ENCODE peak calls at places on chromosome 15, in eight cellular contexts. C is fibroblast of pulmonary artery, B is thyroid gland, K is left ventricle myocardium inferior, T is SJCRH30, H is foreskin fibroblast, R is fibroblast of mammary gland, Q is ovary. S is an unnamed sample.

GRCh38 chr15:28106294-28107110 is 7.4 kb upstream of the OCA2 start:
- DNase-seq in C (no peak), B (peak; percentile 42), K (no peak), T (no peak), H (no peak), R (no peak), Q (no peak), S (no peak)

GRCh38 chr15:65087411-65087810 is 10.9 kb downstream of the KBTBD13 start:
- DNase-seq in C (no peak), B (peak; percentile 87), K (no peak), T (no peak), H (no peak), R (no peak), Q (no peak), S (no peak)

GRCh38 chr15:44501768-44502366 is 35.1 kb upstream of the EIF3J start:
- DNase-seq in C (peak; percentile 67), B (no peak), K (no peak), T (no peak), H (peak; percentile 20), R (peak; percentile 65), Q (no peak), S (no peak)

GRCh38 chr15:39756806-39757522 is 25.7 kb downstream of the FSIP1 start:
- DNase-seq in C (peak; percentile 86), B (no peak), K (no peak), T (peak; percentile 27), H (no peak), R (peak; percentile 77), Q (no peak), S (no peak)

GRCh38 chr15:101528917-101529299 is 39.4 kb upstream of the PCSK6 start:
- DNase-seq in C (no peak), B (no peak), K (no peak), T (no peak), H (no peak), R (no peak), Q (no peak), S (no peak)

GRCh38 chr15:28931828-28932227 is 46.1 kb downstream of the APBA2 start:
- DNase-seq in C (no peak), B (no peak), K (no peak), T (no peak), H (no peak), R (no peak), Q (no peak), S (no peak)

GRCh38 chr15:42688301-42688700 is 48.6 kb downstream of the CDAN1 start:
- DNase-seq in C (no peak), B (no peak), K (no peak), T (no peak), H (no peak), R (no peak), Q (no peak), S (no peak)

GRCh38 chr15:56804908-56805307 is 71.6 kb upstream of the ZNF280D start:
- DNase-seq in C (peak; percentile 51), B (no peak), K (no peak), T (no peak), H (no peak), R (peak; percentile 51), Q (no peak), S (no peak)

GRCh38 chr15:25450163-25450562 is 11.3 kb upstream of the UBE3A start:
- DNase-seq in C (no peak), B (no peak), K (no peak), T (no peak), H (no peak), R (no peak), Q (no peak), S (no peak)

GRCh38 chr15:33089878-33090757 is 104.4 kb downstream of the FMN1 start:
- DNase-seq in C (peak; percentile 67), B (peak; percentile 10), K (no peak), T (peak; percentile 83), H (peak; percentile 88), R (peak; percentile 76), Q (no peak), S (no peak)

GRCh38 chr15:57549935-57550334 is 41.8 kb upstream of the MYZAP start:
- DNase-seq in C (no peak), B (peak; percentile 68), K (no peak), T (no peak), H (no peak), R (no peak), Q (no peak), S (no peak)

GRCh38 chr15:75211436-75212199 is 9.9 kb downstream of the C15orf39 start:
- DNase-seq in C (no peak), B (no peak), K (no peak), T (no peak), H (no peak), R (peak; percentile 25), Q (no peak), S (no peak)

GRCh38 chr15:97316362-97316761 is 644.1 kb upstream of the ARRDC4 start:
- DNase-seq in C (no peak), B (no peak), K (no peak), T (no peak), H (no peak), R (no peak), Q (no peak), S (no peak)

GRCh38 chr15:39286706-39287105 is 294.2 kb upstream of the THBS1 start:
- DNase-seq in C (no peak), B (no peak), K (no peak), T (no peak), H (no peak), R (no peak), Q (no peak), S (no peak)

GRCh38 chr15:94968133-94968532 is 736.8 kb downstream of the MCTP2 start:
- DNase-seq in C (peak; percentile 0), B (no peak), K (no peak), T (no peak), H (no peak), R (no peak), Q (no peak), S (no peak)

GRCh38 chr15:57557267-57557666 is 34.4 kb upstream of the MYZAP start:
- DNase-seq in C (no peak), B (no peak), K (no peak), T (no peak), H (no peak), R (no peak), Q (no peak), S (no peak)

GRCh38 chr15:29693225-29693624 is 129.0 kb downstream of the TJP1 start:
- DNase-seq in C (no peak), B (no peak), K (no peak), T (no peak), H (peak; percentile 14), R (no peak), Q (no peak), S (no peak)

GRCh38 chr15:66024998-66025397 is 155.7 kb downstream of the RAB11A start:
- DNase-seq in C (no peak), B (peak; percentile 12), K (no peak), T (no peak), H (no peak), R (peak; percentile 15), Q (no peak), S (no peak)

GRCh38 chr15:101536875-101537405 is 47.4 kb upstream of the PCSK6 start:
- DNase-seq in C (no peak), B (no peak), K (no peak), T (no peak), H (no peak), R (no peak), Q (no peak), S (no peak)

GRCh38 chr15:40477703-40478269 is 7.0 kb downstream of the CHST14 start:
- DNase-seq in C (no peak), B (peak; percentile 82), K (no peak), T (no peak), H (no peak), R (no peak), Q (no peak), S (no peak)

GRCh38 chr15:33955945-33956344 is 12.4 kb upstream of the CHRM5 start:
- DNase-seq in C (no peak), B (no peak), K (no peak), T (peak; percentile 9), H (no peak), R (no peak), Q (no peak), S (no peak)

GRCh38 chr15:39553947-39554731 is 26.7 kb upstream of the THBS1 start:
- DNase-seq in C (no peak), B (peak; percentile 8), K (no peak), T (no peak), H (no peak), R (no peak), Q (no peak), S (no peak)

GRCh38 chr15:40937762-40938529 is 8.8 kb downstream of the DLL4 start:
- DNase-seq in C (no peak), B (no peak), K (no peak), T (no peak), H (no peak), R (no peak), Q (no peak), S (no peak)

GRCh38 chr15:67915374-67916050 is 75.7 kb upstream of the RNU6-1 start:
- DNase-seq in C (peak; percentile 20), B (peak; percentile 92), K (peak; percentile 56), T (peak; percentile 33), H (no peak), R (no peak), Q (peak; percentile 64), S (peak; percentile 92)
- H3K4me3 ChIP-seq in C (no peak overlapping the region), B (no peak overlapping the region), K (no peak overlapping the region), T (peak overlapping the region; percentile 16), H (no peak overlapping the region), R (no peak overlapping the region), Q (no peak overlapping the region), S (no peak overlapping the region)

DNA sequence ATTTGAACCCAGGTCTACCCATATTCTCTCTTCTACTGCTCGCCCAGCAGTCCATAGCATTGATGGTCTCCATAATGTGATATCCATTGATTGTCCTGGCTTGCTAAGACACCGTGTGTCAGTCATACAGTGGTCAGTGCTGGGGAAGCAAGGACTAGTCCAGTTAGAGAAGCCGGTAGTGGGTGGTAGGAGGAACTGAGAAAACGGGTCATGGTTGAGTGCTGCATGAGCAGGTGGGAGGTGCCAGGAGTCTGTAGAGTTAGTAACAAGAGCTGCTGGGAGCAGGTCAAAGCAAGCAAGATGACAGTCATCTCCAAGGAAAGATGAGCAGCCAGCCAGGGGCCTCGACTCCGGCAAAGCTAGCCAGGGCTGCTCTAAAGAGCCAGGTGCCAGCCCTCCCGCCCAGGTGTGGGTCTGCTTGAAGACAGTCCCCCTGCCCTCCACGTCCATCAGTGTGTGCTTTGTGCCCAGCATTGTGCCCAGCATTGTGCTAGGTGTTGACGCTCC is 29.5 kb upstream of the USP3 start:
- DNase-seq in C (no peak), B (peak; percentile 71), K (no peak), T (no peak), H (no peak), R (peak; percentile 25), Q (no peak), S (peak; percentile 44)
- H3K4me3 ChIP-seq in C (no peak overlapping the region), B (no peak overlapping the region), K (no peak overlapping the region), T (no peak overlapping the region), H (no peak overlapping the region), R (no peak overlapping the region), Q (no peak overlapping the region), S (no peak overlapping the region)

DNA sequence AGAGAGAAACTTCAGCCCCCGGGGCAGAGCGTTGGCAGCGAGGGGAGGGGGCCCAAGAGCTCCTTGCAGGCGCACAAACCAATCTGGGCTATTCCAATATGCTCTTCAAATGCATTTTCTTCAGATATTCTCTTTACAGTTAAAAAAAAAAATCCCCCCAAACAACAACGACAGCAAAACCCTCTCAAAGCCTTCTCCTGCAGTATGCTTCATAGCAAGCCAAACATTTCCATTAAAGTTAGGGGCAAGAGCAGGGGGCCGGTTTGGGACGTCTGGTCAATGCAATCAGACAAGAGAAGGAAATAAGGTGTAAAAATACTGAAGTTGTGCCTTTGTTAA is 237 bp upstream of the CTXND1 start:
- DNase-seq in C (no peak), B (no peak), K (no peak), T (no peak), H (no peak), R (no peak), Q (no peak), S (no peak)
- H3K4me3 ChIP-seq in C (no peak overlapping the region), B (peak overlapping the region; percentile 47), K (peak overlapping the region; percentile 69), T (peak overlapping the region; percentile 42), H (no peak overlapping the region), R (no peak overlapping the region), Q (no peak overlapping the region), S (peak overlapping the region; percentile 76)

GRCh38 chr15:26628879-26629529 is 143.9 kb downstream of the GABRB3 start:
- DNase-seq in C (peak; percentile 11), B (peak; percentile 71), K (peak; percentile 68), T (no peak), H (peak; percentile 10), R (peak; percentile 45), Q (peak; percentile 75), S (peak; percentile 56)
- H3K4me3 ChIP-seq in C (no peak overlapping the region), B (no peak overlapping the region), K (peak overlapping the region; percentile 62), T (no peak overlapping the region), H (peak overlapping the region; percentile 20), R (peak overlapping the region; percentile 29), Q (no peak overlapping the region), S (peak overlapping the region; percentile 42)